ENCODE peak calls at places on chromosomes 7 and 10, in nine cellular contexts. I is adrenal gland, W is aorta, O is prostate gland, P is fibroblast of lung, M is breast epithelium, E is MM.1S, A is skeletal muscle cell, N is AG04450. J is an unnamed sample.

GRCh38 chr7:41599760-41600159 is 103.1 kb downstream of the INHBA start:
- DNase-seq in P (no peak), N (no peak), M (no peak), I (no peak), W (no peak), E (no peak), O (no peak), A (no peak), J (no peak)

GRCh38 chr10:46544989-46545791 is 11.3 kb downstream of the GPRIN2 start:
- DNase-seq in O (no peak), W (peak), E (no peak), A (no peak), M (no peak), P (no peak), N (no peak), I (peak), J (no peak)

GRCh38 chr7:92244803-92245486 is 769 bp downstream of the KRIT1 start:
- DNase-seq in P (peak), I (no peak), A (no peak), E (peak), N (no peak), M (no peak), W (no peak), O (no peak), J (no peak)

GRCh38 chr7:64947252-64948000 is 43.4 kb downstream of the ZNF117 start:
- DNase-seq in N (no peak), O (no peak), P (no peak), E (no peak), I (no peak), A (no peak), M (no peak), W (no peak), J (no peak)

GRCh38 chr7:7694542-7694941 is 23.9 kb downstream of the RPA3 start:
- DNase-seq in M (no peak), I (no peak), A (no peak), P (no peak), O (no peak), W (no peak), E (no peak), N (no peak), J (no peak)

GRCh38 chr7:120856621-120857352 is 1.2 kb downstream of the TSPAN12 start:
- DNase-seq in A (no peak), M (no peak), P (peak), W (peak), E (peak), N (no peak), O (peak), I (peak), J (no peak)

GRCh38 chr7:20211376-20211775 is 5.8 kb downstream of the MACC1 start:
- DNase-seq in W (no peak), I (no peak), N (no peak), M (no peak), O (no peak), P (no peak), A (no peak), E (no peak), J (no peak)

GRCh38 chr10:8361510-8361844 is 307.0 kb downstream of the GATA3 start:
- DNase-seq in O (no peak), A (no peak), I (no peak), M (no peak), P (no peak), E (no peak), N (no peak), W (no peak), J (no peak)

GRCh38 chr10:6473901-6474370 is 106.1 kb downstream of the PRKCQ start:
- DNase-seq in W (no peak), A (no peak), E (peak), O (no peak), N (no peak), P (peak), M (no peak), I (no peak), J (no peak)

GRCh38 chr10:3119796-3120459 is 52.6 kb downstream of the PFKP start:
- DNase-seq in M (no peak), A (no peak), I (no peak), O (no peak), E (no peak), W (no peak), P (peak), N (no peak), J (no peak)

GRCh38 chr7:128742206-128742605 is 3.0 kb downstream of the CALU start:
- DNase-seq in A (peak), O (no peak), W (no peak), N (no peak), M (no peak), P (peak), I (no peak), E (no peak), J (no peak)

GRCh38 chr10:88243847-88244730 is 339.0 kb downstream of the RNLS start:
- DNase-seq in A (peak), O (no peak), I (peak), W (peak), E (no peak), N (peak), P (peak), M (no peak), J (no peak)

GRCh38 chr10:46314046-46314445 is 27.2 kb downstream of the ANTXRL start:
- DNase-seq in W (peak), I (peak), P (no peak), M (no peak), O (no peak), E (no peak), A (no peak), N (no peak), J (no peak)

GRCh38 chr10:32327364-32327691 is 19.6 kb downstream of the EPC1 start:
- DNase-seq in A (no peak), I (no peak), W (no peak), E (no peak), N (no peak), O (no peak), P (peak), M (no peak), J (no peak)

GRCh38 chr7:110442386-110442837 is 648.5 kb upstream of the LRRN3 start:
- DNase-seq in E (peak), P (peak), N (no peak), M (no peak), A (no peak), W (no peak), O (peak), I (peak), J (peak)

GRCh38 chr10:22760025-22760424 is 45.6 kb upstream of the PIP4K2A start:
- DNase-seq in N (no peak), P (no peak), E (no peak), I (no peak), O (no peak), M (no peak), W (no peak), A (no peak), J (no peak)

GRCh38 chr10:130713105-130713504 is 576.9 kb downstream of the GLRX3 start:
- DNase-seq in M (no peak), N (no peak), I (no peak), A (no peak), O (no peak), P (no peak), E (no peak), W (no peak), J (no peak)

GRCh38 chr10:92846819-92847184 is 1.5 kb upstream of the EXOC6 start:
- DNase-seq in A (no peak), M (no peak), I (no peak), W (no peak), P (no peak), E (no peak), O (no peak), N (no peak), J (no peak)

GRCh38 chr7:14235056-14235455 is 245.6 kb upstream of the ETV1 start:
- DNase-seq in A (no peak), N (no peak), I (no peak), E (no peak), M (no peak), W (no peak), O (no peak), P (no peak), J (no peak)

GRCh38 chr10:78025685-78026364 is 3.5 kb downstream of the POLR3A start:
- DNase-seq in P (peak), I (no peak), M (no peak), A (no peak), O (no peak), N (no peak), E (no peak), W (no peak), J (no peak)

GRCh38 chr7:129376076-129376777 is 58.0 kb upstream of the STRIP2 start:
- DNase-seq in I (no peak), W (no peak), A (no peak), E (peak), O (peak), M (no peak), N (no peak), P (peak), J (no peak)

GRCh38 chr10:98309366-98310355 is 41.7 kb upstream of the LOXL4 start:
- DNase-seq in I (peak), M (peak), N (peak), P (peak), A (no peak), W (peak), E (no peak), O (peak), J (peak)

GRCh38 chr10:29317027-29317420 is 28.2 kb downstream of the LYZL1 start:
- DNase-seq in P (peak), I (no peak), O (no peak), A (no peak), N (no peak), M (no peak), E (no peak), W (no peak), J (no peak)

GRCh38 chr7:135930565-135931423 is 46.4 kb downstream of the MTPN start:
- DNase-seq in I (no peak), M (no peak), O (peak), N (no peak), E (no peak), W (no peak), A (no peak), P (no peak), J (peak)

GRCh38 chr7:15555385-15555859 is 6.4 kb downstream of the AGMO start:
- DNase-seq in M (no peak), A (no peak), N (no peak), P (peak), O (no peak), E (no peak), W (no peak), I (no peak), J (no peak)

GRCh38 chr10:71431216-71431944 is 34.7 kb downstream of the CDH23 start:
- DNase-seq in I (peak), W (no peak), N (no peak), A (no peak), O (no peak), P (no peak), M (no peak), E (no peak), J (no peak)

GRCh38 chr10:37704566-37704965 is 152.8 kb downstream of the ZNF248 start:
- DNase-seq in W (no peak), M (no peak), I (no peak), N (no peak), E (no peak), O (no peak), P (no peak), A (no peak), J (no peak)

GRCh38 chr7:47045169-47045568 is 536.7 kb downstream of the TNS3 start:
- DNase-seq in A (no peak), E (no peak), N (no peak), M (no peak), O (peak), W (no peak), P (peak), I (peak), J (peak)

GRCh38 chr10:112226439-112227248 is 43.1 kb upstream of the GPAM start:
- DNase-seq in W (no peak), A (no peak), O (no peak), E (no peak), I (no peak), N (no peak), P (no peak), M (no peak), J (no peak)

GRCh38 chr7:17706734-17707133 is 233.6 kb downstream of the SNX13 start:
- DNase-seq in N (peak), M (no peak), E (peak), P (peak), W (no peak), A (peak), I (peak), O (peak), J (peak)

GRCh38 chr10:62019685-62020361 is 118.3 kb downstream of the ARID5B start:
- DNase-seq in I (no peak), M (no peak), P (no peak), W (no peak), N (no peak), A (no peak), O (no peak), E (no peak), J (no peak)

GRCh38 chr10:117920956-117921355 is 125.8 kb downstream of the RAB11FIP2 start:
- DNase-seq in I (no peak), N (no peak), P (no peak), E (no peak), M (no peak), A (no peak), O (no peak), W (no peak), J (no peak)

GRCh38 chr10:125209591-125210373 is 49.4 kb upstream of the CTBP2 start:
- DNase-seq in E (no peak), I (no peak), M (no peak), O (no peak), P (peak), N (no peak), A (no peak), W (no peak), J (no peak)

GRCh38 chr7:94374231-94374630 is 20.5 kb upstream of the COL1A2 start:
- DNase-seq in P (peak), M (no peak), W (peak), I (peak), E (no peak), A (peak), O (no peak), N (peak), J (peak)

GRCh38 chr7:85475071-85475470 is 288.2 kb upstream of the SEMA3D start:
- DNase-seq in I (no peak), A (no peak), P (no peak), M (no peak), N (no peak), W (no peak), O (no peak), E (no peak), J (no peak)

GRCh38 chr7:64463636-64464375 is 99.1 kb downstream of the ZNF680 start:
- DNase-seq in M (peak), A (no peak), W (peak), I (peak), P (peak), O (peak), N (no peak), E (peak), J (no peak)

GRCh38 chr7:128891110-128891941 is 19.2 kb downstream of the KCP start:
- DNase-seq in I (no peak), N (no peak), A (no peak), W (peak), E (no peak), O (no peak), M (no peak), P (no peak), J (no peak)

GRCh38 chr7:53504914-53505313 is 469.5 kb downstream of the POM121L12 start:
- DNase-seq in W (no peak), E (no peak), M (no peak), P (no peak), I (no peak), O (no peak), N (no peak), A (no peak), J (no peak)

GRCh38 chr10:114413398-114413797 is 9.1 kb upstream of the AFAP1L2 start:
- DNase-seq in M (peak), E (no peak), A (no peak), W (peak), O (peak), P (no peak), I (peak), N (no peak), J (peak)
- H3K4me3 ChIP-seq in M (no peak), E (no peak), A (no peak), W (no peak), O (no peak), P (no peak), I (no peak), N (no peak), J (no peak)

DNA sequence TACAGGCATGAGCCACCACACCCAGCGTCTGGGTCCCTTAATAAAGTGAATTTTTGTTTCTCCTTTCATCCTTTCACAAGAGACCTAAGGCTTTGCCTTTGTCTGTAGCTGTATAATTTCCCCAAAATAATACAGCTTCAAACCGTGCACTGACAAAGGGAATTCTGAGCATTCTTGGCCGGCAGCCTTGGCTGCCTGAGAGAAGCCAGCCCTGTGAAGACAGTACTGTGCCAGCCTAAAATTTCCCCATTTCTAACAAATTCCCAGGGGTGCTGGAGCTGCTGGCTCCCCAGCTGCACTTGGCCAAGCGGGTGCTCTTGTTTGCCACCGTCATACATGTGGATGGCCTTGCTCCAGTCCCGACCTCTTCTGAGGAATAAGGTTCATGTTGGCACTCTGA is 106.2 kb downstream of the ZMYND11 start:
- DNase-seq in N (no peak), P (no peak), I (no peak), A (no peak), W (no peak), O (no peak), E (no peak), M (no peak), J (no peak)
- H3K4me3 ChIP-seq in N (no peak), P (no peak), I (no peak), A (no peak), W (no peak), O (no peak), E (no peak), M (no peak), J (no peak)

GRCh38 chr7:139091677-139091996 is 17.9 kb downstream of the ZC3HAV1 start:
- DNase-seq in W (no peak), A (no peak), N (no peak), P (no peak), I (no peak), M (no peak), E (no peak), O (no peak), J (no peak)
- H3K4me3 ChIP-seq in W (no peak), A (no peak), N (no peak), P (no peak), I (no peak), M (no peak), E (no peak), O (no peak), J (no peak)

GRCh38 chr7:54839538-54840213 is 80.7 kb upstream of the SEC61G start:
- DNase-seq in P (peak), I (peak), N (no peak), O (no peak), A (peak), M (no peak), W (peak), E (no peak), J (no peak)
- H3K4me3 ChIP-seq in P (no peak), I (no peak), N (no peak), O (no peak), A (no peak), M (no peak), W (no peak), E (no peak), J (no peak)

GRCh38 chr7:1175597-1175966 is 15.6 kb upstream of the ZFAND2A start:
- DNase-seq in M (no peak), P (no peak), A (no peak), E (no peak), O (no peak), I (no peak), W (no peak), N (no peak), J (no peak)
- H3K4me3 ChIP-seq in M (peak), P (no peak), A (no peak), E (peak), O (no peak), I (no peak), W (no peak), N (no peak), J (no peak)

GRCh38 chr10:103155485-103156085 is 37.5 kb downstream of the NT5C2 start:
- DNase-seq in N (no peak), I (no peak), E (no peak), O (no peak), A (no peak), M (no peak), W (no peak), P (no peak), J (no peak)

GRCh38 chr10:103153302-103153759 is 39.7 kb downstream of the NT5C2 start:
- DNase-seq in M (no peak), E (no peak), O (no peak), A (no peak), I (no peak), N (no peak), P (peak), W (no peak), J (no peak)

GRCh38 chr10:103157246-103157645 is 35.8 kb downstream of the NT5C2 start:
- DNase-seq in O (no peak), I (no peak), W (no peak), N (no peak), P (peak), E (no peak), M (no peak), A (no peak), J (no peak)

GRCh38 chr10:103154464-103155299 is 38.4 kb downstream of the NT5C2 start:
- DNase-seq in P (peak), E (no peak), O (peak), W (no peak), N (no peak), A (no peak), M (no peak), I (no peak), J (no peak)

DNA sequence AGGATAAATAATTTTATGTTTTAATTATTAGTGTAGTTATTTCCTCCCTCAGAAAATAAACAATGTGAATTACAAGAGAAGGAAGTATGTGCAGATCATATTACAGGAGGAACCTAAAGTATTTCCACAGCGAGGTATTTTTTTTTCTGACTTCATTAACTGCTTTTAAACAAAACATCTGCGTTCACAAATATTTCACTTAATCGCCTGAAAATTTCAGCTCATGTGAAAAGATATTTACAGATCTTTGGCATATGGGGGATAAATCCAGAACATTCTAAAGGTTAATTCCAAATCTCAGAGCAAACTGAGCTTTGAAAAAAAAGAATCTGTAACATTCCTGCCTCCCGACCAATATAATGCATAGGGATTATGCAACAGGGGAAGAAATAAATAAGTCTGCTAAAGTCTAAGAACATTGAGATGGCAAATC is 39.3 kb downstream of the NT5C2 start:
- DNase-seq in N (no peak), O (no peak), E (no peak), P (peak), W (no peak), A (no peak), I (no peak), M (no peak), J (peak)
- H3K4me3 ChIP-seq in N (no peak), O (no peak), E (no peak), P (peak), W (no peak), A (peak), I (peak), M (no peak), J (no peak)

DNA sequence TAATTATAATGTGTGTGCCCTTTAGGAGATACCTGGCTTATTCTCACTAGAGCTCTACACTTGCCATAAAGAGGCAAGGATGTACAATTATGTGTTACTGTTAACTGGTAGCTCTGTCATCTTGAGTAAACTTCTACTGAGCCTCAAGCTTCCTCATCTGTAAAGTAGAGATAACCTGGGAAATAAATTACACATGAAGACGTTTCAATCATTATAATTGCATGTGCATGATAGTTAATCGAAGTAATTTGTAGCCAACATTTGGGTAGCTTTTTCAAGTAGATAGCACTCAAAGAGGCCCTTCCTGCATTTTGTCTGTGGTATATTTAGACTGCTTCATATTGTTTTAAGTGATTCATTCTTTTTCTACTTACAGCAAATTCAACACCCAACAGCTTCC is 2.4 kb downstream of the CCT6A start:
- DNase-seq in W (no peak), P (no peak), I (no peak), E (no peak), O (no peak), N (no peak), M (no peak), A (no peak), J (no peak)
- H3K4me3 ChIP-seq in W (no peak), P (no peak), I (no peak), E (no peak), O (no peak), N (no peak), M (no peak), A (no peak), J (no peak)